ENCODE peak calls at places on chromosomes 3 and 15, in nine cellular contexts. U is activated T-helper 1 cell treated with anti-CD3 and anti-CD28 coated beads, Interleukin-2, amount 50 U/mL, for 16 hours; H is NCI-H82; I is RPMI8226; K is kidney tubule cell; A is NCI-H774; B is left ventricle myocardium superior; O is anterior cingulate cortex; J is activated naive CD8-positive, alpha-beta T cell treated with anti-CD3 and anti-CD28 coated beads for 36 hours. R is an unnamed sample.

GRCh38 chr15:71716990-71717389 is 93.4 kb upstream of the NR2E3 start:
- DNase-seq in U (no peak), H (no peak), I (no peak), K (peak), A (no peak), B (no peak), O (no peak), J (no peak), R (no peak)

GRCh38 chr3:128296469-128297251 is 143.4 kb downstream of the EEFSEC start:
- DNase-seq in U (no peak), H (no peak), I (no peak), K (no peak), A (no peak), B (peak), O (no peak), J (no peak), R (no peak)

GRCh38 chr15:65426216-65426853 is 3.6 kb upstream of the IGDCC4 start:
- DNase-seq in U (no peak), H (no peak), I (no peak), K (no peak), A (no peak), B (no peak), O (no peak), J (no peak), R (no peak)

GRCh38 chr3:137347132-137347531 is 389.3 kb downstream of the IL20RB start:
- DNase-seq in U (no peak), H (peak), I (no peak), K (no peak), A (no peak), B (no peak), O (no peak), J (no peak), R (peak)

GRCh38 chr15:90557651-90558084 is 27.9 kb downstream of the CRTC3 start:
- DNase-seq in U (no peak), H (peak), I (no peak), K (peak), A (no peak), B (peak), O (peak), J (no peak), R (no peak)

GRCh38 chr15:50134524-50135024 is 15.5 kb upstream of the ATP8B4 start:
- DNase-seq in U (no peak), H (no peak), I (no peak), K (no peak), A (no peak), B (no peak), O (no peak), J (no peak), R (no peak)

GRCh38 chr3:131630117-131630516 is 127.3 kb upstream of the MRPL3 start:
- DNase-seq in U (no peak), H (no peak), I (peak), K (peak), A (no peak), B (no peak), O (no peak), J (no peak), R (no peak)

GRCh38 chr15:67835349-67836133 is 4.3 kb downstream of the RNU6-1 start:
- DNase-seq in U (no peak), H (no peak), I (no peak), K (no peak), A (no peak), B (no peak), O (no peak), J (no peak), R (peak)

GRCh38 chr3:173622156-173622555 is 224.6 kb downstream of the NLGN1 start:
- DNase-seq in U (no peak), H (no peak), I (no peak), K (no peak), A (no peak), B (no peak), O (no peak), J (no peak), R (no peak)

GRCh38 chr3:197269024-197269423 is 29.4 kb downstream of the DLG1 start:
- DNase-seq in U (no peak), H (no peak), I (no peak), K (no peak), A (no peak), B (no peak), O (no peak), J (no peak), R (no peak)

GRCh38 chr15:58410353-58410752 is 21.4 kb upstream of the LIPC start:
- DNase-seq in U (no peak), H (peak), I (no peak), K (peak), A (peak), B (no peak), O (no peak), J (peak), R (no peak)

GRCh38 chr3:56260262-56260661 is 208.0 kb downstream of the ERC2 start:
- DNase-seq in U (no peak), H (no peak), I (no peak), K (no peak), A (no peak), B (no peak), O (no peak), J (no peak), R (peak)

GRCh38 chr3:197847866-197848401 is 56.9 kb downstream of the LRCH3 start:
- DNase-seq in U (no peak), H (no peak), I (no peak), K (no peak), A (peak), B (no peak), O (no peak), J (peak), R (no peak)

GRCh38 chr15:69446947-69447346 is 5.7 kb upstream of the RPLP1 start:
- DNase-seq in U (no peak), H (no peak), I (no peak), K (no peak), A (no peak), B (no peak), O (no peak), J (no peak), R (no peak)

GRCh38 chr15:48096813-48097212 is 24.0 kb upstream of the SLC24A5 start:
- DNase-seq in U (no peak), H (no peak), I (no peak), K (peak), A (no peak), B (no peak), O (no peak), J (no peak), R (no peak)

R was measured in GM23338.